ENCODE peak calls at places on chromosomes 13 and 19, in six cellular contexts. M, W, N, G, H and D are unnamed samples.

GRCh38 chr19:888615-889385 is 4.2 kb downstream of the MED16 start:
- DNase-seq in N (no peak), H (no peak), W (no peak), G (no peak), M (no peak), D (no peak)

GRCh38 chr13:103403148-103403740 is 337.0 kb upstream of the SLC10A2 start:
- DNase-seq in M (no peak), G (no peak), H (no peak), N (no peak), W (no peak), D (peak; percentile 11)

GRCh38 chr13:27022571-27023311 is 148.9 kb downstream of the USP12 start:
- DNase-seq in W (no peak), G (no peak), M (no peak), H (no peak), N (no peak), D (peak; percentile 18)

GRCh38 chr13:108957369-108958012 is 328.1 kb downstream of the MYO16 start:
- DNase-seq in G (peak; percentile 56), H (no peak), W (no peak), N (peak; percentile 82), M (peak; percentile 39), D (peak; percentile 85)

GRCh38 chr19:34962945-34963530 is 991 bp downstream of the ZNF792 start:
- DNase-seq in M (no peak), N (peak; percentile 26), W (no peak), G (no peak), H (no peak), D (no peak)

GRCh38 chr13:72542241-72542640 is 185.2 kb downstream of the MZT1 start:
- DNase-seq in N (no peak), M (no peak), W (no peak), H (no peak), G (no peak), D (no peak)

GRCh38 chr19:46713781-46714522 is 3.0 kb downstream of the PRKD2 start:
- DNase-seq in M (no peak), N (peak; percentile 88), H (peak; percentile 75), G (peak; percentile 87), W (no peak), D (peak; percentile 96)

GRCh38 chr13:20702945-20703784 is at the start of gene IL17D:
- DNase-seq in W (no peak), G (no peak), N (no peak), M (no peak), H (peak; percentile 21), D (no peak)

GRCh38 chr19:1566392-1567115 is 1.6 kb downstream of the MEX3D start:
- DNase-seq in N (peak; percentile 82), H (no peak), W (peak; percentile 70), M (peak; percentile 46), G (peak; percentile 81), D (peak; percentile 78)